ENCODE peak calls at places on chromosomes 16 and 17, in eight cellular contexts. G is A673; C is fibroblast of mammary gland; P is GM23248; I is body of pancreas; Z is foreskin fibroblast; J is CD8-positive, alpha-beta memory T cell; X is A549. T is an unnamed sample.

GRCh38 chr16:20023190-20023589 is 50.5 kb downstream of the GPR139 start:
- DNase-seq in G (peak; percentile 49), C (peak; percentile 1), P (peak; percentile 18), I (no peak), Z (peak; percentile 22), J (no peak), X (no peak), T (peak; percentile 7)

GRCh38 chr16:21611546-21612384 is 12.4 kb downstream of the METTL9 start:
- DNase-seq in G (peak; percentile 62), C (peak; percentile 32), P (no peak), I (no peak), Z (peak; percentile 39), J (no peak), X (no peak), T (peak; percentile 24)

GRCh38 chr17:71900830-71901229 is 220.0 kb upstream of the SOX9 start:
- DNase-seq in G (no peak), C (peak; percentile 47), P (peak; percentile 67), I (no peak), Z (no peak), J (no peak), X (no peak), T (peak; percentile 37)

GRCh38 chr17:61475726-61476125 is 23.5 kb downstream of the TBX4 start:
- DNase-seq in G (no peak), C (peak; percentile 59), P (peak; percentile 72), I (peak; percentile 5), Z (peak; percentile 90), J (no peak), X (no peak), T (peak; percentile 42)

GRCh38 chr16:50331570-50331969 is 37.2 kb downstream of the BRD7 start:
- DNase-seq in G (no peak), C (no peak), P (no peak), I (no peak), Z (no peak), J (no peak), X (no peak), T (no peak)

GRCh38 chr17:69358688-69359596 is 32.0 kb upstream of the ABCA5 start:
- DNase-seq in G (peak; percentile 10), C (no peak), P (no peak), I (no peak), Z (peak; percentile 2), J (no peak), X (no peak), T (no peak)

GRCh38 chr17:29575511-29576213 is 7.2 kb downstream of the TP53I13 start:
- DNase-seq in G (no peak), C (no peak), P (no peak), I (peak; percentile 9), Z (no peak), J (peak; percentile 37), X (no peak), T (no peak)

GRCh38 chr16:49881890-49882289 is 26.0 kb upstream of the ZNF423 start:
- DNase-seq in G (no peak), C (no peak), P (no peak), I (peak; percentile 19), Z (no peak), J (no peak), X (no peak), T (no peak)

GRCh38 chr17:17342242-17342945 is 39.2 kb downstream of the NT5M start:
- DNase-seq in G (no peak), C (no peak), P (no peak), I (no peak), Z (no peak), J (no peak), X (no peak), T (no peak)

GRCh38 chr16:67648764-67649407 is 3.9 kb downstream of the CARMIL2 start:
- DNase-seq in G (no peak), C (no peak), P (no peak), I (no peak), Z (no peak), J (no peak), X (no peak), T (no peak)

GRCh38 chr17:65856865-65857264 is 295.4 kb upstream of the AXIN2 start:
- DNase-seq in G (no peak), C (peak; percentile 42), P (peak; percentile 53), I (no peak), Z (peak; percentile 22), J (no peak), X (no peak), T (peak; percentile 14)
- H3K4me3 ChIP-seq in G (no peak overlapping the region), C (no peak overlapping the region), P (no peak overlapping the region), I (no peak overlapping the region), Z (no peak overlapping the region), J (no peak overlapping the region), X (no peak overlapping the region), T (no peak overlapping the region)

GRCh38 chr16:11685844-11686618 is 17.8 kb downstream of the SNN start:
- DNase-seq in G (no peak), C (no peak), P (peak; percentile 51), I (no peak), Z (peak; percentile 45), J (no peak), X (no peak), T (no peak)

GRCh38 chr16:11688520-11688886 is 20.2 kb downstream of the SNN start:
- DNase-seq in G (no peak), C (no peak), P (no peak), I (no peak), Z (no peak), J (no peak), X (no peak), T (no peak)

GRCh38 chr16:11689031-11689840 is 21.0 kb downstream of the SNN start:
- DNase-seq in G (no peak), C (peak; percentile 35), P (no peak), I (no peak), Z (no peak), J (no peak), X (no peak), T (no peak)

GRCh38 chr16:11686713-11687112 is 18.5 kb downstream of the SNN start:
- DNase-seq in G (no peak), C (no peak), P (no peak), I (no peak), Z (no peak), J (no peak), X (no peak), T (no peak)

GRCh38 chr16:11687606-11688519 is 19.6 kb downstream of the SNN start:
- DNase-seq in G (no peak), C (no peak), P (no peak), I (no peak), Z (no peak), J (no peak), X (no peak), T (no peak)
- H3K4me3 ChIP-seq in G (no peak overlapping the region), C (no peak overlapping the region), P (no peak overlapping the region), I (no peak overlapping the region), Z (no peak overlapping the region), J (no peak overlapping the region), X (no peak overlapping the region), T (no peak overlapping the region)

GRCh38 chr16:65069090-65069489 is 52.8 kb downstream of the CDH11 start:
- DNase-seq in G (peak; percentile 79), C (peak; percentile 97), P (peak; percentile 92), I (no peak), Z (peak; percentile 85), J (no peak), X (no peak), T (peak; percentile 97)
- H3K4me3 ChIP-seq in G (no peak overlapping the region), C (no peak overlapping the region), P (peak overlapping the region; percentile 45), I (no peak overlapping the region), Z (no peak overlapping the region), J (no peak overlapping the region), X (no peak overlapping the region), T (no peak overlapping the region)

DNA sequence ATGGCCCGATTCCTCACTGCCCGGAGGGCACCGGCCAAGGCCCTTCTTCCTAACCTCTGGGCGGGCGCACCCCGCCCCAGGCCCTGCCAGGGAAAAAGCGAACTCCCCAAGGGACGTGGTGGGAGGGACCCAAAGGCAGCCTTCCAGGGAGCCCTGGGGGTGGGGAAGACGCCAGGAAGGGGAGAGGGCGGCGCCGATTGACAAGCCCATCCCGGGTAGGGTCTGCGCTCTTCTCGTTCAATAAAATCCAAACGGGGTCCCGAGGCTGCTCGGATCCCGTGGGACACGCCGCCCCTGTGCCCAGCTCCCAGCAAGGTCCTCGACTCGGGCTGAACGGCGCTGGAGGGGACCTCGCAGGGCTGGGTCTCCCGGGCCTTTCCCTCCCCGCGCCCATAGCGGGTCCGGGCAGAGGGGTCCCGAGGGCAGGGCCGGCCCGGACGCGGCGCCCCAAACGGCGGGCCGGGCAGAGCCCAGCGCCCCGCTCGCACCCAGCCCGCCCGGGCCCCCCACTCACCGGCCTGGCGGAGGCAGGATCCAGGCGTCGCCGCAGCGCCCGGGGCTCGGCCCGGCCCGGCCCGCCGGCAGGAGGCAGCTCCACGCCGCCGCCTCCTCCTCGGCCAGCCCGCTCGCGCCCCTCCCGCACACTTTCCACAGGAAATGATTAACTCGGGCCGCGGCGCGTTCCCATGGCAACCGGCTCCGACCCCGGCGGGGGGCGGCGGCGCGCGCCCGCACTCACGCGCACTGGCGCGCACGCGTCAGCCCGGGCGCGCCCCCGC is at the start of gene KIFC3:
- DNase-seq in G (peak; percentile 92), C (peak; percentile 56), P (peak; percentile 92), I (peak; percentile 86), Z (peak; percentile 91), J (peak; percentile 91), X (peak; percentile 74), T (peak; percentile 83)
- H3K4me3 ChIP-seq in G (peak within 1 kb of the TSS; percentile 68), C (peak within 1 kb of the TSS; percentile 67), P (peak within 1 kb of the TSS; percentile 85), I (no peak within 1 kb of the TSS), Z (peak within 1 kb of the TSS; percentile 75), J (peak within 1 kb of the TSS; percentile 43), X (peak within 1 kb of the TSS; percentile 53), T (peak within 1 kb of the TSS; percentile 79)

DNA sequence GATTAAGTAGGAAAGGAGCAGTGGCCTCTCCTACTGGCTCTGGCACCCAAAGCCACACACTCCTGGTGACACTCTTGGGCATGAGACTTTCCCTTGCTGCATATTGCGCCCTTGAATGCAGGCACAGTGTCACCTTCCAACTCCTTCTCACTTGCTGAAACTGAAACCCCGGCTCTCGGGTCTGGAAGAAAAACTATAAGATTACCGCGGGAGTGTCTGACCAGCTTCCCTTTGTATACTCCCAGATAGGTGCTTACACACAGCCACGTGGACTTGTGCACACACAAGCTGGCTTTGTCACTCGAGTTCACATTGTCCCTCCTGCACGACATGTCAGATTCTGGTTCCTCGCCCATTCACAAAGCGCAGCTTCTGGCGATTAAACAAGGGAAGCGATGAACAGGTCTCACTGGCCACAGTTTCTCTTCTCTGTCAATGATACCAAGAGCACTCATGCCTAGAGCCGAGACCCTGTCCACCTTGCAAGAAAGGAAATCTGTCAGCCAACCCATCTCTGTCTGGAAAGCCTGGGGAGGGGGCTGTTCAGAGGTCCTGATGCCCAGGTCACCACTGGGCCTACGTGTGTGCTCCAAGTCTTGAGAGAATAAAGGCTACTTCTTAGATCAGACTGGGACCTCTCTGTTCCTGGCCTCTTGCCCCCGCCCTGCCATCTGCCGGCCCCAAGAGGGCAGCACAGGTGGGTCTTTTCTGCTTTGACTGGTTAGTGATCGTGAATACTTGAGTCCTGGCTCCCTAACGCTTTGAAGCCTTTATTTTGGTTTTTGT is 104.5 kb downstream of the MRM1 start:
- DNase-seq in G (no peak), C (peak; percentile 27), P (peak; percentile 47), I (peak; percentile 47), Z (peak; percentile 30), J (peak; percentile 62), X (peak; percentile 89), T (peak; percentile 41)
- H3K4me3 ChIP-seq in G (no peak overlapping the region), C (no peak overlapping the region), P (no peak overlapping the region), I (no peak overlapping the region), Z (no peak overlapping the region), J (no peak overlapping the region), X (no peak overlapping the region), T (no peak overlapping the region)